ENCODE peak calls at places on chromosomes 13 and 19, in eight cellular contexts. Q is aorta, J is GM23338, P is NCI-H2029, L is AG10803, K is tibial artery, A is epithelial cell of prostate, G is NCI-H1092. I is an unnamed sample.
A peak's percentile ranks its signal among the peaks of the same experiment; 100 is the strongest.

GRCh38 chr19:3617463-3617862 is 9.1 kb downstream of the CACTIN start:
- DNase-seq in Q (no peak), L (no peak), J (peak; percentile 56), A (no peak), K (no peak), P (no peak), G (no peak), I (no peak)

GRCh38 chr19:1296575-1297271 is 11.1 kb downstream of the EFNA2 start:
- DNase-seq in Q (no peak), G (no peak), P (no peak), J (no peak), A (no peak), K (no peak), L (no peak), I (no peak)

GRCh38 chr19:4524808-4525562 is 6.7 kb upstream of the PLIN4 start:
- DNase-seq in G (no peak), J (peak; percentile 80), K (peak; percentile 45), Q (peak; percentile 88), A (no peak), P (no peak), L (peak; percentile 21), I (peak; percentile 55)

GRCh38 chr19:46906221-46906620 is 45.4 kb downstream of the ARHGAP35 start:
- DNase-seq in Q (no peak), L (no peak), J (no peak), P (no peak), K (no peak), G (no peak), A (no peak), I (no peak)

GRCh38 chr19:4233282-4233853 is 4.0 kb downstream of the EBI3 start:
- DNase-seq in L (no peak), A (no peak), Q (peak; percentile 81), P (no peak), J (peak; percentile 84), G (no peak), K (no peak), I (peak; percentile 23)

GRCh38 chr19:12939292-12939606 is 840 bp downstream of the CALR start:
- DNase-seq in L (peak; percentile 49), J (no peak), P (no peak), G (no peak), Q (no peak), A (no peak), K (no peak), I (peak; percentile 54)

GRCh38 chr13:106619688-106620555 is 52.0 kb upstream of the ARGLU1 start:
- DNase-seq in K (peak; percentile 25), P (peak; percentile 9), G (peak; percentile 22), J (peak; percentile 90), L (peak; percentile 72), Q (no peak), A (no peak), I (peak; percentile 77)

GRCh38 chr19:15538774-15539173 is 30.4 kb downstream of the CYP4F22 start:
- DNase-seq in Q (no peak), P (no peak), K (no peak), L (no peak), A (no peak), G (no peak), J (no peak), I (peak; percentile 23)

GRCh38 chr13:103883152-103883551 is 816.9 kb upstream of the SLC10A2 start:
- DNase-seq in L (peak; percentile 82), K (peak; percentile 74), G (peak; percentile 80), J (peak; percentile 84), P (no peak), Q (peak; percentile 90), A (peak; percentile 88), I (peak; percentile 97)

GRCh38 chr13:86006317-86006716 is 207.1 kb upstream of the SLITRK6 start:
- DNase-seq in Q (no peak), G (no peak), L (no peak), P (no peak), J (no peak), A (no peak), K (no peak), I (no peak)

GRCh38 chr13:66489172-66489571 is 741.0 kb downstream of the PCDH9 start:
- DNase-seq in G (no peak), K (no peak), Q (no peak), A (no peak), J (no peak), L (no peak), P (no peak), I (no peak)

GRCh38 chr13:31236211-31236786 is 36.5 kb downstream of the B3GLCT start:
- DNase-seq in A (no peak), K (no peak), J (peak; percentile 74), Q (no peak), G (no peak), P (no peak), L (peak; percentile 69), I (peak; percentile 73)

GRCh38 chr19:51029718-51030117 is 3.3 kb upstream of the KLK11 start:
- DNase-seq in L (no peak), G (no peak), A (no peak), K (no peak), P (peak; percentile 77), J (peak; percentile 56), Q (peak; percentile 9), I (no peak)

GRCh38 chr13:109655206-109655600 is 131.2 kb downstream of the IRS2 start:
- DNase-seq in J (no peak), A (no peak), G (no peak), L (peak; percentile 73), P (no peak), K (no peak), Q (no peak), I (peak; percentile 37)

GRCh38 chr13:93298741-93299140 is 72.1 kb downstream of the GPC6 start:
- DNase-seq in L (peak; percentile 58), Q (no peak), G (no peak), A (no peak), K (no peak), J (no peak), P (no peak), I (no peak)

GRCh38 chr13:72850959-72851677 is 69.2 kb downstream of the PIBF1 start:
- DNase-seq in G (no peak), L (no peak), Q (no peak), J (peak; percentile 17), P (peak; percentile 45), A (no peak), K (no peak), I (no peak)

GRCh38 chr19:12840091-12841079 is 2.1 kb downstream of the MAST1 start:
- DNase-seq in G (no peak), K (no peak), L (peak; percentile 46), A (peak; percentile 43), J (peak; percentile 98), P (peak; percentile 94), Q (no peak), I (peak; percentile 83)

GRCh38 chr19:7928741-7929701 is 3.1 kb upstream of the CTXN1 start:
- DNase-seq in L (peak; percentile 89), A (peak; percentile 49), K (peak; percentile 80), G (no peak), J (peak; percentile 89), P (no peak), Q (peak; percentile 91), I (peak; percentile 92)

GRCh38 chr13:21538280-21538679 is 65.7 kb downstream of the MICU2 start:
- DNase-seq in Q (no peak), J (no peak), G (no peak), P (no peak), L (no peak), K (no peak), A (no peak), I (no peak)

GRCh38 chr19:35414442-35414841 is 33.6 kb upstream of the FFAR2 start:
- DNase-seq in K (no peak), A (no peak), G (no peak), P (no peak), Q (peak; percentile 20), L (no peak), J (no peak), I (no peak)

GRCh38 chr13:37075164-37075563 is 15.7 kb upstream of the SUPT20H start:
- DNase-seq in L (no peak), Q (no peak), K (no peak), G (no peak), A (no peak), J (peak; percentile 8), P (no peak), I (no peak)

GRCh38 chr13:70457474-70457873 is 349.2 kb upstream of the KLHL1 start:
- DNase-seq in G (no peak), P (no peak), A (no peak), L (no peak), K (no peak), Q (no peak), J (no peak), I (no peak)

GRCh38 chr13:94550030-94550738 is 45.8 kb downstream of the TGDS start:
- DNase-seq in G (no peak), J (peak; percentile 75), Q (no peak), L (peak; percentile 49), A (no peak), P (no peak), K (no peak), I (peak; percentile 50)

GRCh38 chr19:51366999-51367564 is 894 bp upstream of the ETFB start:
- DNase-seq in P (no peak), L (no peak), K (peak; percentile 32), G (no peak), Q (no peak), J (no peak), A (no peak), I (no peak)

GRCh38 chr19:1269478-1270167 is 491 bp downstream of the CIRBP start:
- DNase-seq in G (peak; percentile 76), J (peak; percentile 81), L (peak; percentile 91), A (no peak), K (peak; percentile 86), P (peak; percentile 80), Q (peak; percentile 95), I (peak; percentile 94)

GRCh38 chr19:15251010-15251748 is 18.9 kb upstream of the EPHX3 start:
- DNase-seq in Q (no peak), L (peak; percentile 84), A (no peak), P (no peak), G (no peak), K (peak; percentile 61), J (no peak), I (peak; percentile 84)

GRCh38 chr13:27374650-27375049 is 49.8 kb upstream of the GTF3A start:
- DNase-seq in A (peak; percentile 44), J (peak; percentile 89), G (peak; percentile 74), P (peak; percentile 62), L (peak; percentile 80), Q (peak; percentile 77), K (peak; percentile 42), I (peak; percentile 90)

GRCh38 chr13:26459276-26460131 is 98.0 kb upstream of the WASF3 start:
- DNase-seq in L (no peak), Q (no peak), J (no peak), P (no peak), G (no peak), K (no peak), A (no peak), I (peak; percentile 75)

GRCh38 chr13:106277483-106278154 is 257.8 kb downstream of the EFNB2 start:
- DNase-seq in J (no peak), Q (no peak), G (peak; percentile 8), K (no peak), L (no peak), A (no peak), P (no peak), I (no peak)

GRCh38 chr19:7522923-7523667 is 671 bp downstream of the MCOLN1 start:
- DNase-seq in L (peak; percentile 43), P (no peak), K (peak; percentile 48), J (no peak), Q (no peak), G (no peak), A (no peak), I (peak; percentile 37)

GRCh38 chr19:7961930-7962626 is 18.6 kb upstream of the TIMM44 start:
- DNase-seq in Q (no peak), A (no peak), J (no peak), G (no peak), P (no peak), K (no peak), L (no peak), I (no peak)

GRCh38 chr13:94858856-94859811 is 146.8 kb upstream of the SOX21 start:
- DNase-seq in G (no peak), P (no peak), L (peak; percentile 47), K (peak; percentile 68), Q (no peak), A (no peak), J (peak; percentile 13), I (no peak)

GRCh38 chr13:28479005-28479404 is 15.9 kb downstream of the FLT1 start:
- DNase-seq in G (no peak), K (no peak), P (no peak), A (no peak), J (no peak), L (no peak), Q (no peak), I (no peak)

I was measured in cardiac fibroblast.